ENCODE peak calls at places on chromosomes 3 and 15, in five cellular contexts. H, A, S, W and D are unnamed samples.
A peak's percentile ranks its signal among the peaks of the same experiment; 100 is the strongest.

GRCh38 chr3:97961276-97961623 is 11.0 kb downstream of the RIOX2 start:
- DNase-seq in H (no peak), A (no peak), S (no peak), W (no peak), D (no peak)

GRCh38 chr3:195147649-195148121 is 123.3 kb downstream of the XXYLT1 start:
- DNase-seq in H (no peak), A (no peak), S (no peak), W (no peak), D (no peak)

GRCh38 chr3:116391296-116392201 is 53.7 kb downstream of the LSAMP start:
- DNase-seq in H (no peak), A (no peak), S (peak; percentile 58), W (no peak), D (no peak)

GRCh38 chr3:100103558-100104441 is 10.5 kb downstream of the FILIP1L start:
- DNase-seq in H (peak; percentile 51), A (no peak), S (no peak), W (peak; percentile 49), D (no peak)

GRCh38 chr3:123489400-123490004 is 40.6 kb upstream of the ADCY5 start:
- DNase-seq in H (peak; percentile 23), A (peak; percentile 82), S (no peak), W (peak; percentile 65), D (peak; percentile 12)

GRCh38 chr15:49242820-49243219 is 72.8 kb downstream of the GALK2 start:
- DNase-seq in H (no peak), A (no peak), S (no peak), W (no peak), D (no peak)

GRCh38 chr3:138188013-138188352 is 882 bp downstream of the ARMC8 start:
- DNase-seq in H (no peak), A (no peak), S (no peak), W (no peak), D (no peak)

GRCh38 chr3:98388147-98388546 is 2.3 kb upstream of the OR5K3 start:
- DNase-seq in H (peak; percentile 58), A (no peak), S (no peak), W (no peak), D (no peak)

GRCh38 chr3:134309987-134310700 is 59.5 kb upstream of the RYK start:
- DNase-seq in H (no peak), A (no peak), S (no peak), W (no peak), D (no peak)

GRCh38 chr3:134312072-134312872 is 61.6 kb upstream of the RYK start:
- DNase-seq in H (peak; percentile 77), A (no peak), S (peak; percentile 74), W (peak; percentile 86), D (no peak)

GRCh38 chr3:134311693-134312071 is 61.0 kb upstream of the RYK start:
- DNase-seq in H (no peak), A (no peak), S (no peak), W (no peak), D (no peak)

GRCh38 chr3:134312873-134313838 is 61.1 kb downstream of the AMOTL2 start:
- DNase-seq in H (no peak), A (no peak), S (peak; percentile 89), W (peak; percentile 80), D (no peak)

GRCh38 chr3:134311265-134311664 is 60.6 kb upstream of the RYK start:
- DNase-seq in H (peak; percentile 37), A (no peak), S (no peak), W (no peak), D (no peak)
- H3K27ac ChIP-seq in H (no peak overlapping the region), A (peak overlapping the region; percentile 91), S (peak overlapping the region; percentile 85), W (peak overlapping the region; percentile 88), D (no peak overlapping the region)

DNA sequence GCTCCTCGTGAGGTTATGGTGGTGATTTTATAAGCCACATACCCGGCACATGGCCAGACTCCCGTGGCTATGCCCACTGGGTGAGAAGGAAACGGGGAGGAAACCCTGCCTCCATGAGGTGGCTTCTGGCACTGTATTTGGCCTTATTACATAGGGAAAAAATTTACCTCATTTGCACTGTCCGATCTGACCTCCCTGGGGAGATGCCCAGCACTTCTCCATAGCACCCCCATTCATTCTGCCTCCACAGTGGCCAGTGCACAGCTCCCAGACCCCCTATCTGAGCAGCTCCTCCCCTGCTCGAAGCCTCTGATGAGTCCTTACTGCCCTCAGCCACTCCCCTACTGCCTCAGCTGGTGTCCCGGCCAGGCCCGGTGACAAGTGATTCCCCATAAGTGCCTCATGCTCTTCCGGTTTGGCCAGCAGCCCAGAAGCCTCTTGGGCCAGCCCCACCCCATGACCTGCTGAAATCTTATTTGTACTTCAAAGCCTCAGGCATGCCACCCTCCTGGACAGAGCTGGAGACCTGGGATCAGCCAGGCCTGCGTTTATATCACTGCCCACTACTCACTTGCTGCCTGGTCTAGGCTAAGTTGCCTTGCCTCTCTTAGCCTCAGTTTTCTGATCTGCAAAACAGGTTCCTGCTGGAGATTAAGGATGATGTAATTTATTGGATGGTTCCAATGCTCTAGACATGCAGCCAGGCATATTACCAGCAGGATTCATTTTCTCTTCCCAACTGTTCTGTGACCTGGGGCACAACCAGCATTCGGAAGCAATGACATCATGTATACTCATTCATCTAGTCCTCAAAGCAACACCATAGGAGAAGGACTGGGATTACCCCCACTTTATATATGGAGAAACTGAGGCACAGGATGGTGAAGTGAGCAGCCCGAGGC is 30.6 kb upstream of the SLC6A6 start:
- DNase-seq in H (peak; percentile 52), A (no peak), S (peak; percentile 94), W (peak; percentile 78), D (no peak)
- TF ChIP-seq CTCF in H (peak; percentile 26), A (no peak), S (no peak), W (no peak), D (no peak)

GRCh38 chr15:99440551-99441426 is 125.0 kb upstream of the MEF2A start:
- DNase-seq in H (no peak), A (peak; percentile 11), S (peak; percentile 56), W (no peak), D (peak; percentile 31)
- H3K27ac ChIP-seq in H (no peak overlapping the region), A (no peak overlapping the region), S (no peak overlapping the region), W (no peak overlapping the region), D (no peak overlapping the region)

DNA sequence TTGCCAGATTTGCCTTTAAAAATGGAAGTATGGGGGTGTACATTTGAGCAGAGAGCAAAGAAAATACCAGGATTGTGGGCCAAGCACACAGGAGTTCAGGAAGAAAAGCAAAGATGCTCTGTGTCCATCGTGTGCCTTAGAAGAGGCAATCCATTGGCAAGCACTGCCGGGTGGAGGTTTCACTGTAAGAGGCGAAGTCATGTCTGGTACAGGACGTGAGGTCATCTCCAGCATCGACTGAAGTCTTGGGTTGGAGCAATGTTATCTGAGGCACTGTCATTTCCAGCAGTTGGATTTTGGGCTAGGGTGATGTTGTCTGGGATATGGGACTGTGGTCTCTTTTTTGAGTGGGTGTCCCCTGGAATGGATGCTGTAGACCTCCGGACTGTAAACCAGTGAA is 4.8 kb upstream of the RGMA start:
- DNase-seq in H (no peak), A (no peak), S (no peak), W (no peak), D (no peak)
- TF ChIP-seq CTCF in H (no peak), A (no peak), S (no peak), W (no peak), D (no peak)

DNA sequence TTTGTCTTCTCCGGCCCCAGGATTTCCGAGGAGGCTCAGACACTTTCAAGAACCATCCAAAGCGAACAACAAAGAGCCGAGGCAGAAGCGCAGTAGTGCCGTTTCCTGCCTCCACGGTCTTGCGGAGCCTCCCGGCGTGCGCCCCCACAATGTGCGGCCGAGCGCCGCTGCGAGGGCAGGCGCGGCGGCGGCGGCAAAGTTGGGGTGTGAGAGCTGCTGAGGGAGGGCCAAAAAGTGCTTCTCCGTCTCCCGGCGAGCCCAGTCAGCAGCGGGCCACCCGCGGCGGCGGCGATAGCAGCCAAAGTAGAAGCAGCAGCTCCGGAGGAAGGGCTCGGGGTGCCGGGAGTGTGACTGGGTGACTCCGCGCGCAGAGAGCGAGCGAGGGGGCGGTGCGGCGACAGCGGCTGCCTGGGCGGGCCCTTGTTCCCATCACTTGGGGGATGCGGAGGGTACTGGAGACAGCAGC is 749.1 kb downstream of the ROBO1 start:
- DNase-seq in H (peak; percentile 72), A (peak; percentile 43), S (peak; percentile 85), W (peak; percentile 20), D (no peak)
- H3K27ac ChIP-seq in H (peak overlapping the region; percentile 88), A (peak overlapping the region; percentile 96), S (peak overlapping the region; percentile 77), W (no peak overlapping the region), D (no peak overlapping the region)

DNA sequence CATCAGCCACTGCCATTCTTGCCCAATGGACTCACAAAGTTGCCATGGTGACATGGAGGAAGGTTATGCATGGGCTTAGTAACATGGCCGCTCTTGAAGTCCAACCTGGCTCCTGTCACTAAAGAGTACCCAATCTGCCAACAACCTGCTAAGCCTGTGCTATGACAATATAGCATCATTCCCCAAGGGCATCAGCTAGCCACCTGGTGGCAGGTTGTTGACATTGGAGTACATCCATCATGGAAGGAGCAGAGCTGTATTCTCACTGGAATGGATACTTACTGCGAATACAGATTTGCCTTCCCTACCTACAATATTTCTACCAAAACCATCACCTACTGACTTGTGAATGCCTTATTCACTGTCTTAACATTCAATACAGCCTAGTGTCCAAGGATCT is 138.9 kb upstream of the RORA start:
- DNase-seq in H (peak; percentile 9), A (no peak), S (no peak), W (no peak), D (no peak)
- TF ChIP-seq CTCF in H (no peak), A (no peak), S (no peak), W (no peak), D (no peak)